ENCODE peak calls at places on chromosomes 11 and 22, in nine cellular contexts. I, K, T, D, L, R, W, X and B are unnamed samples.
A peak's percentile ranks its signal among the peaks of the same experiment; 100 is the strongest.

GRCh38 chr11:117572129-117572528 is 224.9 kb downstream of the DSCAML1 start:
- DNase-seq in I (no peak), K (no peak), T (no peak), D (no peak), L (no peak), R (no peak), W (no peak), X (no peak), B (no peak)

GRCh38 chr11:102469196-102469821 is 16.7 kb upstream of the TMEM123 start:
- DNase-seq in I (no peak), K (no peak), T (no peak), D (peak; percentile 56), L (peak; percentile 56), R (no peak), W (no peak), X (no peak), B (no peak)

GRCh38 chr11:114916406-114916805 is 238.1 kb downstream of the NXPE2 start:
- DNase-seq in I (no peak), K (no peak), T (no peak), D (no peak), L (no peak), R (no peak), W (no peak), X (no peak), B (no peak)

GRCh38 chr11:57567210-57567511 is 311 bp downstream of the UBE2L6 start:
- DNase-seq in I (no peak), K (no peak), T (peak; percentile 7), D (peak; percentile 7), L (no peak), R (no peak), W (peak; percentile 29), X (no peak), B (peak; percentile 49)

GRCh38 chr11:122322369-122322768 is 206.4 kb upstream of the BLID start:
- DNase-seq in I (no peak), K (no peak), T (no peak), D (peak; percentile 59), L (no peak), R (no peak), W (no peak), X (no peak), B (no peak)

GRCh38 chr11:31779268-31779879 is 31.7 kb downstream of the PAX6 start:
- DNase-seq in I (no peak), K (no peak), T (peak; percentile 57), D (peak; percentile 74), L (peak; percentile 69), R (no peak), W (no peak), X (no peak), B (no peak)

GRCh38 chr11:70828498-70829159 is 423.7 kb downstream of the SHANK2 start:
- DNase-seq in I (no peak), K (no peak), T (no peak), D (no peak), L (no peak), R (no peak), W (no peak), X (no peak), B (no peak)

GRCh38 chr22:28247114-28247513 is 328.1 kb upstream of the PITPNB start:
- DNase-seq in I (no peak), K (no peak), T (no peak), D (no peak), L (no peak), R (no peak), W (no peak), X (no peak), B (no peak)

GRCh38 chr11:126397016-126397415 is 41.5 kb downstream of the ST3GAL4 start:
- DNase-seq in I (no peak), K (no peak), T (no peak), D (no peak), L (no peak), R (no peak), W (no peak), X (no peak), B (no peak)

GRCh38 chr11:116812109-116812508 is 11.0 kb downstream of the APOA4 start:
- DNase-seq in I (no peak), K (no peak), T (no peak), D (no peak), L (no peak), R (no peak), W (no peak), X (no peak), B (no peak)

GRCh38 chr11:47241740-47242400 is 6.7 kb downstream of the ACP2 start:
- DNase-seq in I (no peak), K (no peak), T (no peak), D (peak; percentile 12), L (peak; percentile 55), R (no peak), W (no peak), X (no peak), B (no peak)

GRCh38 chr11:106399075-106399500 is 321.6 kb downstream of the AASDHPPT start:
- DNase-seq in I (peak; percentile 74), K (no peak), T (peak; percentile 98), D (peak; percentile 100), L (peak; percentile 99), R (no peak), W (no peak), X (no peak), B (no peak)

GRCh38 chr22:36619797-36620390 is 83.7 kb downstream of the CACNG2 start:
- DNase-seq in I (no peak), K (no peak), T (no peak), D (no peak), L (no peak), R (no peak), W (no peak), X (no peak), B (no peak)

GRCh38 chr22:42074153-42074750 is at the start of gene PHETA2:
- DNase-seq in I (peak; percentile 78), K (peak; percentile 60), T (no peak), D (no peak), L (no peak), R (peak; percentile 77), W (no peak), X (peak; percentile 57), B (peak; percentile 63)

GRCh38 chr22:42074846-42075245 is 798 bp downstream of the PHETA2 start:
- DNase-seq in I (no peak), K (no peak), T (no peak), D (no peak), L (no peak), R (no peak), W (no peak), X (no peak), B (no peak)

GRCh38 chr22:42073568-42074152 is 388 bp upstream of the PHETA2 start:
- DNase-seq in I (no peak), K (no peak), T (no peak), D (no peak), L (no peak), R (no peak), W (no peak), X (no peak), B (no peak)

GRCh38 chr22:42070517-42071422 is at the start of gene NAGA:
- DNase-seq in I (peak; percentile 98), K (peak; percentile 87), T (peak; percentile 94), D (peak; percentile 95), L (peak; percentile 93), R (peak; percentile 98), W (peak; percentile 96), X (peak; percentile 96), B (peak; percentile 97)

GRCh38 chr22:42072606-42073330 is 1.3 kb upstream of the PHETA2 start:
- DNase-seq in I (no peak), K (no peak), T (no peak), D (no peak), L (no peak), R (no peak), W (peak; percentile 33), X (no peak), B (peak; percentile 26)
- TF ChIP-seq CTCF in I (no peak), K (no peak), T (peak; percentile 11), D (no peak), L (peak; percentile 44), R (no peak), W (peak; percentile 45), X (peak; percentile 25), B (no peak)

DNA sequence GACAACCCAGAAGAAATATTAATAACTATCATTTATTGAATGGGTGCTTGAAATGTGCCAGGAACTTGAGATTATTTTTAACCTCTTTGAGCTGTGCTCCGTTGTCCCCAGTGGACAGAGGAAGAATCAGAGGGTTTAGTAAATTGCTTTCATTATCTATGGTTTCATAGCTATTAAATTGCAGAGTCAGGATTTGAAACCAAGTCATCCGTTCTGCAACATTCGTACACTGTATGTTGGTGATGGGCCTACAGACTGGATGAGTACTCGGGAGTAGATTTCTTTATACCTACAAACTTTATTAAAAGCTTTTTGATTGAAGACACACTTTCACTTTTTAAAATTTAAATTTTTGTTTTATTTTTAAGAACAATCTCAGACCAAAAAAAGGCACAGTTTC is 4.9 kb downstream of the HSD17B12 start:
- DNase-seq in I (no peak), K (no peak), T (no peak), D (no peak), L (no peak), R (no peak), W (no peak), X (no peak), B (no peak)
- TF ChIP-seq CTCF in I (no peak), K (no peak), T (peak; percentile 31), D (no peak), L (peak; percentile 27), R (no peak), W (peak; percentile 21), X (peak; percentile 31), B (no peak)

GRCh38 chr22:39068033-39068785 is 8.9 kb upstream of the APOBEC3G start:
- DNase-seq in I (no peak), K (no peak), T (no peak), D (no peak), L (no peak), R (no peak), W (peak; percentile 36), X (no peak), B (no peak)
- TF ChIP-seq CTCF in I (no peak), K (no peak), T (peak; percentile 2), D (no peak), L (peak; percentile 38), R (no peak), W (peak; percentile 70), X (no peak), B (no peak)

DNA sequence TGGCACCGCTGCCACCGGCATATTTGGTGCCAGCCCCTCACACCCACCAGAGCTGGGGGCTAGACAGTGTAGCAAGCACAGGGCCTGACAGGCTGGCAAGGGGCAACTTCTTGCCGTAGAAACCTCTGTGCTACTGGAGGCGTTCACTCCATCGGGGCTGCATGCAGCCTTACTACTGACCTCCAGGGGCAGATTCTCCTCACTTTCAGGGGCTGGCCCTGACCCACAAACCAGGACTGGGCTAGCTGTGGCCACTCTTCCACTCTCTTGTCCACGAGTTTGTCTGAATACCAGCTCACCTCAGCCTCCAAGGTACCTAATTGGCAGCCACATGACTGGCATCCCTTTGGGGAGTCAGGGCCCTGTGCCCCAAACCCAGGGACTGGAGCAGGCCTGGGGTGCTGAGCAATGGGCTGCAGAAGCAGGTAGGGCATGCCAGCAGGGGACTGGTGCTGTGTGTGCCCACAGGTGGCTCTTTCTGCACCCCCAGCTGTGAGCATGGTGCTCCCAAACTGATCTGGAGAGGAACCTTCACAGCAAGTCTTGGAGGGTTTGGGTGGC is 2.1 kb upstream of the LMO1 start:
- DNase-seq in I (no peak), K (peak; percentile 32), T (no peak), D (no peak), L (no peak), R (peak; percentile 18), W (no peak), X (no peak), B (no peak)
- TF ChIP-seq CTCF in I (no peak), K (peak; percentile 38), T (peak; percentile 48), D (peak; percentile 9), L (peak; percentile 27), R (no peak), W (no peak), X (peak; percentile 32), B (no peak)

GRCh38 chr11:86571273-86571948 is 101.0 kb downstream of the ME3 start:
- DNase-seq in I (no peak), K (peak; percentile 66), T (no peak), D (no peak), L (no peak), R (no peak), W (no peak), X (no peak), B (peak; percentile 6)
- TF ChIP-seq CTCF in I (no peak), K (peak; percentile 78), T (peak; percentile 74), D (peak; percentile 38), L (peak; percentile 77), R (no peak), W (peak; percentile 42), X (peak; percentile 22), B (no peak)